ENCODE peak calls at places on chromosomes 3 and 15, in four cellular contexts. One of them, this sample, is unnamed.

GRCh38 chr3:47910777-47911440 is 105.3 kb downstream of the MAP4 start:
- DNase-seq in A549: peak
- DNase-seq in HepG2: peak
- DNase-seq in K562: peak
- DNase-seq in this sample: peak

GRCh38 chr3:113231827-113232253 is 20.5 kb downstream of the BOC start:
- DNase-seq in A549: peak
- DNase-seq in HepG2: peak
- DNase-seq in K562: no peak
- DNase-seq in this sample: peak

GRCh38 chr3:105254154-105254553 is 112.6 kb upstream of the ALCAM start:
- DNase-seq in HepG2: no peak
- DNase-seq in A549: no peak
- DNase-seq in K562: no peak
- DNase-seq in this sample: no peak

GRCh38 chr3:98662699-98663098 is 69.3 kb upstream of the CPOX start:
- DNase-seq in K562: no peak
- DNase-seq in A549: no peak
- DNase-seq in HepG2: no peak
- DNase-seq in this sample: no peak

GRCh38 chr3:50347187-50347813 is 1.8 kb upstream of the ZMYND10 start:
- DNase-seq in HepG2: peak
- DNase-seq in A549: peak
- DNase-seq in K562: no peak
- DNase-seq in this sample: peak

GRCh38 chr3:173993299-173993698 is 595.8 kb downstream of the NLGN1 start:
- DNase-seq in A549: peak
- DNase-seq in HepG2: peak
- DNase-seq in K562: no peak
- DNase-seq in this sample: peak

GRCh38 chr3:89116486-89116885 is 9.1 kb downstream of the EPHA3 start:
- DNase-seq in A549: no peak
- DNase-seq in HepG2: no peak
- DNase-seq in K562: no peak
- DNase-seq in this sample: no peak

GRCh38 chr15:66328721-66329220 is 27.7 kb downstream of the TIPIN start:
- DNase-seq in A549: no peak
- DNase-seq in K562: no peak
- DNase-seq in HepG2: no peak
- DNase-seq in this sample: no peak

GRCh38 chr3:131277836-131278497 is 103.6 kb upstream of the NUDT16 start:
- DNase-seq in HepG2: no peak
- DNase-seq in K562: no peak
- DNase-seq in A549: no peak
- DNase-seq in this sample: no peak

GRCh38 chr3:171556574-171557145 is 96.5 kb upstream of the TNIK start:
- DNase-seq in A549: no peak
- DNase-seq in HepG2: no peak
- DNase-seq in K562: peak
- DNase-seq in this sample: peak

GRCh38 chr3:10213156-10213792 is 35.0 kb upstream of the TATDN2 start:
- DNase-seq in A549: no peak
- DNase-seq in K562: no peak
- DNase-seq in HepG2: no peak
- DNase-seq in this sample: peak

GRCh38 chr15:47718474-47719440 is 1.5 kb downstream of the SEMA6D start:
- DNase-seq in A549: no peak
- DNase-seq in HepG2: no peak
- DNase-seq in K562: no peak
- DNase-seq in this sample: peak

GRCh38 chr3:27093771-27094170 is 275.4 kb downstream of the NEK10 start:
- DNase-seq in HepG2: no peak
- DNase-seq in A549: no peak
- DNase-seq in K562: no peak
- DNase-seq in this sample: no peak

GRCh38 chr3:3165241-3165640 is 14.2 kb downstream of the CRBN start:
- DNase-seq in HepG2: no peak
- DNase-seq in K562: no peak
- DNase-seq in A549: no peak
- DNase-seq in this sample: no peak

GRCh38 chr3:174116421-174116820 is 718.9 kb downstream of the NLGN1 start:
- DNase-seq in K562: no peak
- DNase-seq in A549: no peak
- DNase-seq in HepG2: no peak
- DNase-seq in this sample: peak

GRCh38 chr3:94269763-94270162 is 206.9 kb downstream of the NSUN3 start:
- DNase-seq in A549: no peak
- DNase-seq in HepG2: no peak
- DNase-seq in K562: no peak
- DNase-seq in this sample: no peak

GRCh38 chr3:130828931-130829574 is 64.8 kb upstream of the ATP2C1 start:
- DNase-seq in K562: no peak
- DNase-seq in A549: no peak
- DNase-seq in HepG2: no peak
- DNase-seq in this sample: no peak

GRCh38 chr3:138241061-138241460 is 54.0 kb downstream of the ARMC8 start:
- DNase-seq in A549: no peak
- DNase-seq in K562: no peak
- DNase-seq in HepG2: no peak
- DNase-seq in this sample: peak

GRCh38 chr3:185846041-185846440 is 21.2 kb upstream of the IGF2BP2 start:
- DNase-seq in A549: no peak
- DNase-seq in HepG2: no peak
- DNase-seq in K562: peak
- DNase-seq in this sample: no peak

GRCh38 chr3:138046955-138047354 is 37.0 kb downstream of the CLDN18 start:
- DNase-seq in A549: no peak
- DNase-seq in HepG2: no peak
- DNase-seq in K562: no peak
- DNase-seq in this sample: no peak

GRCh38 chr3:124246949-124247348 is 255.0 kb upstream of the ROPN1 start:
- DNase-seq in A549: peak
- DNase-seq in K562: peak
- DNase-seq in HepG2: peak
- DNase-seq in this sample: peak

DNA sequence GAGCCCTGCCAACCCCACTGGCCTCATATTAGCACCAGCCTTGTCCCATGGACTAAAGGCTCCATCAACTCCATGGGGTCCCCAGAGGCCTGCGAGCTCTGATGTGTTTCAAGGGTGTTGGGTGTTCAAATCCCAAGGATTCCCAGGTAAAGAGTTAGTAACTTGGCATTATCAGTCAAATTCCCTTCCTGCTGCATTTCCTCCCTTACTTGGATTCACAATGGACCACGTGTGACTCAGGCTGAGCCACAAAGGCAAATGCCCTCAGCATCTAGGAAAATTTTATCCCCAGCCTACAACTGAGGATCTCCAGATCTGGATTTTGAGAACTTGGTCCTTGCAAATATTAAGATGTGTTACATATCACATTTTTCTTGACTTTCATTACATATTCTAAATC is 58.8 kb downstream of the GADL1 start:
- DNase-seq in K562: no peak
- DNase-seq in A549: no peak
- DNase-seq in HepG2: no peak
- DNase-seq in this sample: no peak
- TF ChIP-seq SMC3 in K562: no peak
- TF ChIP-seq SMC3 in A549: no peak
- TF ChIP-seq SMC3 in HepG2: no peak
- TF ChIP-seq SMC3 in this sample: no peak

DNA sequence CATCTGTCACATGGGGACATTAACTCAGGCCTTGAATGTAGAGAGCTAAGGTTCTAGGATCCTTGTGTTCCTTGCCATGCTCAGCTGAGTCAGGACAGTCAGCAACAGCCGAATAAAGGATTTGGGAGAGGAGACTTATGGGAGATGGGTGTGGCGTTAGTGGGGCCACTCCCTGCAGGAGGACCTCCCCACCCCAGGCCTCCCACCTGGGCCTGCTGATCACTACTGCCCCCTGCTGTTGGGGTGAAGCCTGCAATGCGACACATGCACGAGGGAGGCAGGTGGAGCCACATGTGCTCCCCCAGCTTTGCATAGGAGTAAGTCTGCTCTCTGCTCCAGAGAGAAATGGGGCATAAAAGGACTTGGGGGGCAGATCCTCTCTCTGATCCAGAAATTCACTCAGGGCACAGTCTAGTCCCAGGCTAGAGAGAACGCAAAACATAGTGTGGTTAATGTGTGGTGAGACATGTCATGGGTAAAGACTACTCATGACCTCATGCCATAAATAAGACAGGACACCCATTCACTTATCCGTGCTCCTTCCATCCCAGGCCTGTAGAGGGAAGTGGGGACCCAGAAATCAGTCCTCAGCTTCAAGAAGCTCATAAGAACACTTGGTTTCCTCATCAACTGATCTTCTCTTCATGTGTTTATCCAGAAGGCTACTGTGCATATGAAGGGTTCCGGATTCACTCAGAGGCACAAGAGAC is 19.4 kb downstream of the RBP1 start:
- DNase-seq in K562: peak
- DNase-seq in HepG2: no peak
- DNase-seq in A549: peak
- DNase-seq in this sample: peak
- TF ChIP-seq RFX5 in K562: no peak
- TF ChIP-seq RFX5 in HepG2: no peak
- TF ChIP-seq RFX5 in A549: no peak
- TF ChIP-seq RFX5 in this sample: no peak

GRCh38 chr3:177361042-177361938 is 164.0 kb upstream of the TBL1XR1 start:
- DNase-seq in HepG2: no peak
- DNase-seq in K562: no peak
- DNase-seq in A549: no peak
- DNase-seq in this sample: no peak
- TF ChIP-seq MAFK in HepG2: no peak
- TF ChIP-seq MAFK in K562: no peak
- TF ChIP-seq MAFK in A549: no peak
- TF ChIP-seq MAFK in this sample: no peak

GRCh38 chr3:30933478-30934207 is 39.2 kb upstream of the GADL1 start:
- DNase-seq in HepG2: no peak
- DNase-seq in A549: no peak
- DNase-seq in K562: no peak
- DNase-seq in this sample: no peak

DNA sequence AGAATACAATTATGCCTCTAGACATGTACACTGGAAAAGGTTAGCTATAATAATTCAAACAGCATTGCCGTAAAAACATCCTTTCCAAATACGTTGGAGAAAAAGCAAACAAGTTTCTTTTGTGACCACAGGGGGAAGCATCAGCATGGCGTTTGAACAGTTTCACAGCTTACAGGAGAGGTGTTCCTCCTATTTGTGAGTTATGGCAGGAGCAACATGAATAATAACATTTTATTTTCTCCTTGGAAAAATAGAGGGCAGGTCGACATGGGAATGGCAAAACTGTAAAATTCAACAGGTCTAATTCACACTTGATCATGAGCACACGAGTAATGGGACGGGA is 39.7 kb upstream of the GADL1 start:
- DNase-seq in K562: no peak
- DNase-seq in A549: peak
- DNase-seq in HepG2: peak
- DNase-seq in this sample: peak
- TF ChIP-seq SMC3 in K562: no peak
- TF ChIP-seq SMC3 in A549: peak
- TF ChIP-seq SMC3 in HepG2: peak
- TF ChIP-seq SMC3 in this sample: no peak

GRCh38 chr3:149018247-149018646 is 26.9 kb downstream of the GYG1 start:
- DNase-seq in HepG2: peak
- DNase-seq in A549: no peak
- DNase-seq in K562: no peak
- DNase-seq in this sample: peak
- TF ChIP-seq RFX5 in HepG2: no peak
- TF ChIP-seq RFX5 in A549: no peak
- TF ChIP-seq RFX5 in K562: no peak
- TF ChIP-seq RFX5 in this sample: no peak

GRCh38 chr3:128242818-128243601 is 89.7 kb downstream of the EEFSEC start:
- DNase-seq in A549: no peak
- DNase-seq in HepG2: no peak
- DNase-seq in K562: no peak
- DNase-seq in this sample: peak
- TF ChIP-seq MAFK in A549: no peak
- TF ChIP-seq MAFK in HepG2: no peak
- TF ChIP-seq MAFK in K562: no peak
- TF ChIP-seq MAFK in this sample: no peak

GRCh38 chr3:52986938-52987337 is 58.9 kb downstream of the SFMBT1 start:
- DNase-seq in K562: no peak
- DNase-seq in A549: no peak
- DNase-seq in HepG2: no peak
- DNase-seq in this sample: peak
- TF ChIP-seq SMC3 in K562: peak
- TF ChIP-seq SMC3 in A549: no peak
- TF ChIP-seq SMC3 in HepG2: peak
- TF ChIP-seq SMC3 in this sample: peak

GRCh38 chr15:86685263-86685662 is 605.6 kb downstream of the AGBL1 start:
- DNase-seq in A549: no peak
- DNase-seq in K562: no peak
- DNase-seq in HepG2: no peak
- DNase-seq in this sample: no peak

GRCh38 chr15:86690566-86690965 is 610.9 kb downstream of the AGBL1 start:
- DNase-seq in K562: no peak
- DNase-seq in HepG2: no peak
- DNase-seq in A549: no peak
- DNase-seq in this sample: no peak

DNA sequence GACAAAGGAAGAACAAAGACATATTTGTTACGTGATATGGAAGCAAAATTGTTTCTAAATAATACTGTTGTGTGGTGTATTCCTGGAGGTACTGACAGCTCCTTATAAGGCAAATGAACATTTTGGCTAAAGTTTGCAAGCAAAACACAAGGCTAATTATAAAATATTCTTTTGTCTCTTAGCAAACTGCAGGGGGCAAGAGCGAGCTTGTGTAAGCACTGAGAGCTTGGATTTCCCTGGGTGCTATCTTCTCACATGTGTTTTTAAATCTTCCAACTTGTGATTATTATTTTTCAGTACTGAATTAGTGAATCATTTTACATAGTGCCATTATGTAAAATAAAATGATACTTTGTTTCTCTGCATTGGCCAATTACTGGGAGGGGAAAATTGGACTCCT is 611.4 kb downstream of the AGBL1 start:
- DNase-seq in A549: no peak
- DNase-seq in HepG2: no peak
- DNase-seq in K562: no peak
- DNase-seq in this sample: no peak
- TF ChIP-seq RFX5 in A549: no peak
- TF ChIP-seq RFX5 in HepG2: no peak
- TF ChIP-seq RFX5 in K562: no peak
- TF ChIP-seq RFX5 in this sample: no peak

This sample was measured in IMR-90.